ENCODE peak calls at places on chromosome 1, in six cellular contexts. G is HL-60, T is esophagus squamous epithelium, W is colonic mucosa, S is cardiac muscle cell, R is kidney epithelial cell. N is an unnamed sample.

GRCh38 chr1:239457491-239458488 is 71.4 kb downstream of the CHRM3 start:
- DNase-seq in G (no peak), T (no peak), S (no peak), R (no peak), W (no peak), N (no peak)

GRCh38 chr1:44962729-44963128 is 23.7 kb downstream of the EIF2B3 start:
- DNase-seq in W (no peak), T (no peak), S (no peak), G (no peak), R (no peak), N (no peak)

GRCh38 chr1:226660410-226661182 is 78.5 kb downstream of the ITPKB start:
- DNase-seq in S (peak; percentile 24), T (no peak), G (peak; percentile 39), R (no peak), W (no peak), N (no peak)

GRCh38 chr1:1926346-1926811 is 7.3 kb upstream of the TMEM52 start:
- DNase-seq in R (no peak), W (no peak), T (no peak), G (no peak), S (no peak), N (no peak)

GRCh38 chr1:156123356-156124196 is 9.1 kb downstream of the LMNA start:
- DNase-seq in W (peak; percentile 97), R (peak; percentile 89), T (peak; percentile 65), S (peak; percentile 98), G (peak; percentile 87), N (peak; percentile 94)

GRCh38 chr1:229070168-229070567 is 200.7 kb upstream of the RAB4A start:
- DNase-seq in G (peak; percentile 67), S (peak; percentile 81), T (peak; percentile 23), R (no peak), W (peak; percentile 52), N (peak; percentile 76)

GRCh38 chr1:203306089-203306969 is 1.0 kb downstream of the BTG2 start:
- DNase-seq in R (peak; percentile 55), T (peak; percentile 33), W (peak; percentile 91), S (peak; percentile 91), G (peak; percentile 42), N (peak; percentile 83)

GRCh38 chr1:223741861-223742260 is 29.5 kb downstream of the CAPN2 start:
- DNase-seq in R (no peak), G (no peak), W (no peak), T (no peak), S (no peak), N (peak; percentile 51)

GRCh38 chr1:2107586-2108212 is 57.5 kb downstream of the PRKCZ start:
- DNase-seq in S (no peak), G (no peak), R (no peak), W (no peak), T (no peak), N (no peak)

GRCh38 chr1:115929846-115930245 is 46.5 kb upstream of the SLC22A15 start:
- DNase-seq in S (peak; percentile 85), T (no peak), R (no peak), W (no peak), G (no peak), N (peak; percentile 18)

GRCh38 chr1:203168256-203168786 is 7.3 kb downstream of the MYBPH start:
- DNase-seq in S (no peak), W (no peak), R (no peak), G (no peak), T (no peak), N (no peak)

GRCh38 chr1:61481313-61481712 is 243.6 kb downstream of the TM2D1 start:
- DNase-seq in T (no peak), R (no peak), G (no peak), S (no peak), W (no peak), N (no peak)

DNA sequence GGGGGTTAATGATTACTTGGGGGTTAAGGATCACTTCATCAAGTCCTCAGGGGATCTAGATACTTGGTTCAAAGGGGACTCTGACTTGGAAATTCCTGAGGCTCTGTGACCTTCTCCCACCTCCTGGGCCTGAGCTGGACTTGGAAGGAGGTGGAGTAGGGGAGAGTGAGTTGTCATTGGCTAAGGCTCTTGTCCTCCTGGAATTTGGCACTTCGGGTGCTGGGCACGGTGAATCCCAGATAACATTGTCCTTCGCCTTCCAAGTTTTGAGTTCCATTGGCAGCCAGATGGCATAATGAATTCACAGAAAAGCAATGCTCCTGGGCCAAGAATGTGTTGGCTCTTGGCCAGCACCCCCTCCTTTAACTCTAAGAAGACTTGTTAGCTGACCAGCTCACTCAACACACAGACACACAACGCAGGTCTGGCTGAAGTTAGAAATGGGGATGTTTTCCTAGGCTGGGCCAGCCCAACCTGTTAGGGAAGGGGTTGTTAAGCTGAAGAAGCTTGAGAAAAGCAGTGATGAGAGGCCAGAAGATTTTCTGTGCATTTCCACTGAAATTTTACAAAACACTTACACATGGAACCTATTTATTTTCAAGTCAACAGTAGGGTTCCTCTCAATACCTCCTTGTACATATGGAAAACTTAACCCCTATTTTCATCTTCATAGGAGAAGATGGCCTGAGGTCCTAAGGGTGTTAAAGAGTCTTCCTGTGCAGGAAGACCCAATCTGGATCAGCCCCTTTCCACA is 29.6 kb downstream of the SLC26A9 start:
- DNase-seq in T (no peak), W (no peak), R (no peak), S (peak; percentile 89), G (no peak), N (peak; percentile 58)
- TF ChIP-seq CTCF in T (no peak), W (no peak), R (no peak), S (no peak), G (no peak), N (no peak)

GRCh38 chr1:26912147-26912490 is 1.7 kb downstream of the NR0B2 start:
- DNase-seq in S (no peak), R (no peak), G (no peak), W (no peak), T (no peak), N (no peak)
- H3K4me3 ChIP-seq in S (no peak overlapping the region), R (no peak overlapping the region), G (no peak overlapping the region), W (no peak overlapping the region), T (no peak overlapping the region), N (no peak overlapping the region)

GRCh38 chr1:216742625-216743024 is 19.4 kb upstream of the ESRRG start:
- DNase-seq in S (peak; percentile 30), R (no peak), G (no peak), W (no peak), T (no peak), N (no peak)
- TF ChIP-seq CTCF in S (peak; percentile 42), R (peak; percentile 34), G (no peak), W (no peak), T (no peak), N (peak; percentile 55)

GRCh38 chr1:91161166-91161565 is 139.3 kb upstream of the ZNF644 start:
- DNase-seq in G (no peak), R (no peak), S (no peak), W (no peak), T (no peak), N (no peak)

GRCh38 chr1:91162613-91163012 is 140.8 kb upstream of the ZNF644 start:
- DNase-seq in G (no peak), T (no peak), R (no peak), W (no peak), S (no peak), N (no peak)

GRCh38 chr1:91160363-91161075 is 138.7 kb upstream of the ZNF644 start:
- DNase-seq in T (no peak), W (no peak), S (no peak), R (no peak), G (no peak), N (no peak)

GRCh38 chr1:91165033-91165654 is 143.3 kb upstream of the ZNF644 start:
- DNase-seq in W (peak; percentile 85), T (no peak), R (no peak), S (peak; percentile 68), G (peak; percentile 70), N (peak; percentile 9)

DNA sequence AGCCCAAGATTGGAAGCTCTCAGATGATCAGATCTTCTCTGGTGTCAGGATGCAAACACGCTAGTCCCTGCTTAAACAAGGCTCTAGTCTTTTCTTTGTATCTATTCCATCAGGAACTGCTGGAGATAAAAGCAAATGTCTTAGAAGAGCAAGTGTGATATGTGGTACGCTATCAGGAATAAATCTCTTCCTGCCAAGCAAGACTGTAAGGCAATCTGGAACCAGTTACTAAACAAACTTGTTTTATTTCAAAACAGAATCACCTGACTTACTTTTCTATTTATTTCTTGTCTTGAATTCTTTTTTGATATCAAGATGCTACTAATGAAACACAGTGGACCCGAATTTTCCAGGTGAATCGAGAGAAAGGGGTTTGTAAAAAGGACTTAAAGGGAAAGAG is 139.9 kb upstream of the ZNF644 start:
- DNase-seq in R (no peak), S (no peak), T (no peak), G (no peak), W (no peak), N (no peak)
- H3K4me3 ChIP-seq in R (no peak overlapping the region), S (no peak overlapping the region), T (no peak overlapping the region), G (no peak overlapping the region), W (no peak overlapping the region), N (no peak overlapping the region)

DNA sequence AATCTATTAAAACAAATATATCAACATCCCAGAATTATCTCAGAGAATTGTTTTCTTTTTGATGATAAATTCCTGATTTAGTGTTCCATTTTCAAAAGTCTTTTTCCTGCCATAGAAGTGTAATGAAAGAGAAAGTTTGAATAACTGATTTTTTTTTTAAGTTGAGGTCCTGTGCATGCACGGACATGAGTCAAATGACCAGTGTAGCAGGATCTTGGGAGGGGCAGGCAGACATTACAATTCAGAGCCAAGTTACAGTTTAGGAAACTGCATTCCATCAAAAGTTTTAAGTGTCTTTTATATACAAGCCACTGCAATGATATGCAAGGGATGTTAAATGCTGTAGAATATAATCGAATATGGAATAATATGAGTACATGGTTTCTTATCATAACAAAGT is 227.5 kb downstream of the HMCN1 start:
- DNase-seq in R (no peak), W (no peak), S (no peak), T (no peak), G (no peak), N (no peak)
- TF ChIP-seq CTCF in R (no peak), W (no peak), S (no peak), T (no peak), G (no peak), N (no peak)

DNA sequence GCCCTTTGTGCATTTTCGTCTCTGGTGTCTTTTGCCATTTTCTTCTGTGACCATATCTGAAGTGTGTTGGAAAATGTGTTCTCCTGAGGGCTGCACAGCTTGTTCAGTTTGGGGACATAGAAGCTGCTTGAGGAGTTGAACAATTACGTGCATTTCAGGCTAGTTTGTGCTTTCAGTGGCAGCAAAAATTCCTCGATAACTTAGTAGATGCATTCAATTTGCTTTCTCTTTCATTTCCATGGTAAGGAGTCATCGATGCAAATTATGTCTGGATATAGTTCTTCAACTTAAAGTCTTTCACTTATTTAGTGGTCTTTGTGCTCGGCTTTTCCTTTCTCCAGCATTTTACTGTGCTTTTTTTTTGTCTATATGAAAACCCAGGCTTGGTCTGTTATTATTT is 441.5 kb downstream of the PLA2G4A start:
- DNase-seq in T (no peak), G (no peak), S (no peak), R (no peak), W (no peak), N (no peak)
- H3K4me3 ChIP-seq in T (no peak overlapping the region), G (no peak overlapping the region), S (no peak overlapping the region), R (no peak overlapping the region), W (no peak overlapping the region), N (no peak overlapping the region)

DNA sequence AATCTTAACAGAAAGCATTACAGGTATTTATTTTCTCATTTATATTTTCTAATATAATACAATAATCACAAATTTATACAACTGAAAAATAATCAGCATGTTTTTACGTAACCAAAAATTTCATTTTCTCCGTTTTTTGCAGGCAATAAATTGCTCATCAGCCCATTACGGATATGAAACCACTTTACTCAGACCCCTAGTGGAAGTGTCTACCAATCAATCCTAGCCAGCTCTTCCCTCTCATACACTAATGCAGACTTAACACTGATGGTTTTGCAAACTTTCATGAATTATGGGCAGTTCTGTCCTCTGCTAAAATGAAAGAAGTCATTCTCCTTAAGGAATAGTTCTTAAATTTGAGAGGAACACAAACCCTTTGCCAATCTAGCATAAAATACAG is 124.7 kb downstream of the EIF4G3 start:
- DNase-seq in W (no peak), G (no peak), R (no peak), T (no peak), S (no peak), N (no peak)
- TF ChIP-seq CTCF in W (no peak), G (no peak), R (no peak), T (no peak), S (no peak), N (no peak)

N was measured in retinal pigment epithelial cell.